ENCODE peak calls at places on chromosomes 5 and 9, in six cellular contexts. G, B, X, H, N and L are unnamed samples.
A peak's percentile ranks its signal among the peaks of the same experiment; 100 is the strongest.

GRCh38 chr5:110865400-110866094 is 126.7 kb downstream of the SLC25A46 start:
- DNase-seq in G (no peak), B (no peak), X (peak; percentile 72), H (peak; percentile 33), N (peak; percentile 41), L (peak; percentile 47)

GRCh38 chr9:35911690-35912089 is 2.4 kb downstream of the SPAAR start:
- DNase-seq in G (no peak), B (no peak), X (no peak), H (no peak), N (no peak), L (no peak)

GRCh38 chr9:111078391-111079038 is 40.2 kb upstream of the LPAR1 start:
- DNase-seq in G (no peak), B (no peak), X (no peak), H (no peak), N (peak; percentile 58), L (no peak)

GRCh38 chr9:17116400-17116837 is 18.4 kb upstream of the CNTLN start:
- DNase-seq in G (no peak), B (no peak), X (peak; percentile 39), H (peak; percentile 33), N (peak; percentile 54), L (peak; percentile 30)

GRCh38 chr5:164504141-164504772 is 998.8 kb downstream of the MAT2B start:
- DNase-seq in G (peak; percentile 18), B (no peak), X (peak; percentile 70), H (peak; percentile 48), N (peak; percentile 69), L (peak; percentile 49)

GRCh38 chr9:125913551-125913950 is 166.4 kb downstream of the PBX3 start:
- DNase-seq in G (no peak), B (no peak), X (no peak), H (no peak), N (no peak), L (no peak)

GRCh38 chr9:7802666-7803065 is 3.1 kb upstream of the DMAC1 start:
- DNase-seq in G (no peak), B (no peak), X (no peak), H (peak; percentile 17), N (peak; percentile 29), L (no peak)

GRCh38 chr9:88258587-88258986 is 120.3 kb upstream of the SPATA31C2 start:
- DNase-seq in G (no peak), B (peak; percentile 46), X (no peak), H (peak; percentile 72), N (no peak), L (no peak)

GRCh38 chr9:129211686-129212085 is 33.6 kb upstream of the IER5L start:
- DNase-seq in G (no peak), B (no peak), X (no peak), H (no peak), N (no peak), L (no peak)

GRCh38 chr9:111952559-111952958 is 55.9 kb downstream of the UGCG start:
- DNase-seq in G (peak; percentile 79), B (no peak), X (no peak), H (peak; percentile 87), N (peak; percentile 96), L (no peak)

GRCh38 chr5:15013654-15014463 is 142.3 kb upstream of the ANKH start:
- DNase-seq in G (peak; percentile 52), B (no peak), X (peak; percentile 81), H (peak; percentile 70), N (peak; percentile 80), L (peak; percentile 39)

GRCh38 chr5:55897905-55898304 is 46.7 kb downstream of the IL31RA start:
- DNase-seq in G (peak; percentile 94), B (peak; percentile 40), X (no peak), H (peak; percentile 96), N (peak; percentile 62), L (no peak)

GRCh38 chr9:128358861-128359260 is 12.3 kb upstream of the URM1 start:
- DNase-seq in G (no peak), B (no peak), X (no peak), H (no peak), N (no peak), L (no peak)

GRCh38 chr5:54470677-54471076 is 15.2 kb downstream of the HSPB3 start:
- DNase-seq in G (peak; percentile 51), B (no peak), X (no peak), H (peak; percentile 70), N (peak; percentile 81), L (no peak)

GRCh38 chr5:172380992-172381643 is 73.2 kb downstream of the SH3PXD2B start:
- DNase-seq in G (no peak), B (no peak), X (no peak), H (peak; percentile 51), N (peak; percentile 74), L (no peak)

GRCh38 chr9:34430843-34431437 is 27.4 kb downstream of the FAM219A start:
- DNase-seq in G (no peak), B (peak; percentile 48), X (peak; percentile 88), H (peak; percentile 79), N (peak; percentile 85), L (peak; percentile 57)

GRCh38 chr9:13942695-13943094 is 371.2 kb downstream of the NFIB start:
- DNase-seq in G (peak; percentile 87), B (no peak), X (no peak), H (peak; percentile 100), N (peak; percentile 98), L (no peak)

GRCh38 chr5:75265731-75266130 is 29.1 kb upstream of the ANKRD31 start:
- DNase-seq in G (peak; percentile 13), B (no peak), X (peak; percentile 40), H (peak; percentile 30), N (peak; percentile 53), L (peak; percentile 64)

GRCh38 chr9:135078361-135078821 is 9.1 kb upstream of the OLFM1 start:
- DNase-seq in G (no peak), B (peak; percentile 1), X (no peak), H (no peak), N (no peak), L (no peak)

GRCh38 chr5:114116981-114117380 is 244.9 kb upstream of the KCNN2 start:
- DNase-seq in G (no peak), B (no peak), X (no peak), H (no peak), N (no peak), L (no peak)

GRCh38 chr9:33132249-33132772 is 34.8 kb downstream of the B4GALT1 start:
- DNase-seq in G (peak; percentile 51), B (peak; percentile 47), X (no peak), H (peak; percentile 90), N (peak; percentile 90), L (no peak)

GRCh38 chr5:123785160-123786001 is 273.4 kb downstream of the CSNK1G3 start:
- DNase-seq in G (no peak), B (no peak), X (peak; percentile 9), H (peak; percentile 86), N (peak; percentile 64), L (no peak)

GRCh38 chr5:58184910-58185309 is 275.0 kb downstream of the PLK2 start:
- DNase-seq in G (no peak), B (no peak), X (no peak), H (peak; percentile 74), N (peak; percentile 50), L (no peak)

DNA sequence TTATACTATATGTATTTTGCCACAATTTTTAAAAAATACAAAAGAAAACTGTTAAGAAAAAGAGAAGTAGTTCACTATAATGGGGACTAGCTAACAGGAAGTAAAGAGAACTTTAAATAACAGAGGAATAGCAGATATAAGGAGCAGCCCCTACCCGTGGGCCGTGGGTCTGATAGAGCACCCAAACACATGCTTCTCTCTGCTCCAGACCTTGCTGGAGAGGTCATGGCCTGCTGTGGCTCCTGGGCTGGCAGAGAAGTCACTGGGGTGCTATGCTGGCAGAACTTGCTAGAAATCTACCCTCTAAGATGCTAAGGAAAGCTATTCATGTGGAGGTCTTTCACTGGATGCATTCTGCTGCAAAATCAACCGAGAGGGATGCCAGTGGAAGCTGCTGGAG is 10.0 kb upstream of the TNFAIP8 start:
- DNase-seq in G (no peak), B (no peak), X (no peak), H (no peak), N (no peak), L (no peak)
- H3K4me3 ChIP-seq in G (no peak overlapping the region), B (no peak overlapping the region), X (no peak overlapping the region), H (no peak overlapping the region), N (no peak overlapping the region), L (no peak overlapping the region)

GRCh38 chr9:130921923-130922662 is 17.0 kb downstream of the FIBCD1 start:
- DNase-seq in G (no peak), B (no peak), X (no peak), H (no peak), N (no peak), L (no peak)
- H3K4me3 ChIP-seq in G (no peak overlapping the region), B (no peak overlapping the region), X (no peak overlapping the region), H (no peak overlapping the region), N (no peak overlapping the region), L (no peak overlapping the region)

GRCh38 chr5:180647941-180648500 is 1.4 kb downstream of the FLT4 start:
- DNase-seq in G (no peak), B (no peak), X (no peak), H (no peak), N (no peak), L (no peak)
- H3K4me3 ChIP-seq in G (no peak overlapping the region), B (peak overlapping the region; percentile 25), X (no peak overlapping the region), H (no peak overlapping the region), N (no peak overlapping the region), L (no peak overlapping the region)

GRCh38 chr5:177310757-177311173 is 933 bp downstream of the MXD3 start:
- DNase-seq in G (no peak), B (no peak), X (no peak), H (no peak), N (peak; percentile 18), L (peak; percentile 76)

GRCh38 chr5:177311361-177311722 is 356 bp downstream of the MXD3 start:
- DNase-seq in G (no peak), B (no peak), X (peak; percentile 43), H (no peak), N (no peak), L (no peak)

GRCh38 chr5:177309351-177310191 is 2.1 kb downstream of the MXD3 start:
- DNase-seq in G (no peak), B (peak; percentile 75), X (peak; percentile 74), H (peak; percentile 58), N (peak; percentile 65), L (peak; percentile 66)

GRCh38 chr5:177308740-177309139 is 3.0 kb downstream of the MXD3 start:
- DNase-seq in G (no peak), B (no peak), X (no peak), H (no peak), N (no peak), L (no peak)

DNA sequence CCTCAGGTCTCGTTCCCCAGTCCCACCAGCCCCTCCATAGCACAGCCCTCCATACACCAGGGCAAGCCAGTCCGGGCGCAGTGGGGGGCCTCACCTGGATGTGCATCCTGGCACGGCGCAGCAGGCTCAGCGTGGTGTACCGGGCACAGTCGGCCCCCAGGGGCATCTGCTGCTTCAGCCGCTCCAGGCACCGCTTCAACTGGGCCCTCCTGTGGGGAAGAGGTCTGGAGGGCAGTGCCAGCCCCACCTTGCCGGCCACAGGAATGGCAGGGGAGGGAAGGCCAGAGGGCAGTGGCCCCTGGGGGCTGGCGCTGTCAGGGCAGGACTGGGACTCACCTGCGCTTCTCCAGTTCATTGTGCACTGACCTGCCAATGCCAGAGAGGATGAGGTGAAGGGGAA is 1.4 kb downstream of the MXD3 start:
- DNase-seq in G (no peak), B (no peak), X (no peak), H (no peak), N (no peak), L (no peak)
- H3K4me3 ChIP-seq in G (peak overlapping the region; percentile 63), B (no peak overlapping the region), X (no peak overlapping the region), H (peak overlapping the region; percentile 43), N (no peak overlapping the region), L (peak overlapping the region; percentile 87)